ENCODE peak calls at places on chromosomes 7 and 10, in nine cellular contexts. One of them, this sample, is unnamed.

GRCh38 chr10:63757067-63757466 is 235.9 kb downstream of the REEP3 start:
- DNase-seq in heart right ventricle: no peak
- DNase-seq in ovary: no peak
- DNase-seq in transverse colon: no peak
- DNase-seq in foreskin keratinocyte: no peak
- DNase-seq in hepatocyte: no peak
- DNase-seq in mammary epithelial cell: no peak
- DNase-seq in colonic mucosa: no peak
- DNase-seq in OCI-LY7: no peak
- DNase-seq in this sample: no peak

GRCh38 chr7:18458830-18459229 is 36.7 kb upstream of the HDAC9 start:
- DNase-seq in heart right ventricle: no peak
- DNase-seq in ovary: no peak
- DNase-seq in transverse colon: no peak
- DNase-seq in foreskin keratinocyte: no peak
- DNase-seq in hepatocyte: no peak
- DNase-seq in mammary epithelial cell: peak; percentile 12
- DNase-seq in colonic mucosa: no peak
- DNase-seq in OCI-LY7: no peak
- DNase-seq in this sample: no peak

GRCh38 chr7:128865303-128865702 is 2.6 kb downstream of the ATP6V1F start:
- DNase-seq in heart right ventricle: no peak
- DNase-seq in ovary: no peak
- DNase-seq in transverse colon: no peak
- DNase-seq in foreskin keratinocyte: no peak
- DNase-seq in hepatocyte: no peak
- DNase-seq in mammary epithelial cell: no peak
- DNase-seq in colonic mucosa: no peak
- DNase-seq in OCI-LY7: no peak
- DNase-seq in this sample: no peak

GRCh38 chr7:74430961-74431466 is 22.7 kb upstream of the GTF2IRD1 start:
- DNase-seq in heart right ventricle: no peak
- DNase-seq in ovary: no peak
- DNase-seq in transverse colon: no peak
- DNase-seq in foreskin keratinocyte: no peak
- DNase-seq in hepatocyte: no peak
- DNase-seq in mammary epithelial cell: no peak
- DNase-seq in colonic mucosa: no peak
- DNase-seq in OCI-LY7: no peak
- DNase-seq in this sample: no peak

GRCh38 chr7:31922883-31923282 is 147.3 kb downstream of the PDE1C start:
- DNase-seq in heart right ventricle: no peak
- DNase-seq in ovary: no peak
- DNase-seq in transverse colon: no peak
- DNase-seq in foreskin keratinocyte: no peak
- DNase-seq in hepatocyte: no peak
- DNase-seq in mammary epithelial cell: no peak
- DNase-seq in colonic mucosa: no peak
- DNase-seq in OCI-LY7: no peak
- DNase-seq in this sample: no peak

GRCh38 chr7:144397086-144397485 is 6.4 kb downstream of the NOBOX start:
- DNase-seq in heart right ventricle: no peak
- DNase-seq in ovary: no peak
- DNase-seq in transverse colon: no peak
- DNase-seq in foreskin keratinocyte: no peak
- DNase-seq in hepatocyte: no peak
- DNase-seq in mammary epithelial cell: no peak
- DNase-seq in colonic mucosa: no peak
- DNase-seq in OCI-LY7: no peak
- DNase-seq in this sample: no peak

GRCh38 chr10:1678084-1678483 is 59.2 kb downstream of the ADARB2 start:
- DNase-seq in heart right ventricle: no peak
- DNase-seq in ovary: no peak
- DNase-seq in transverse colon: no peak
- DNase-seq in foreskin keratinocyte: no peak
- DNase-seq in hepatocyte: no peak
- DNase-seq in mammary epithelial cell: no peak
- DNase-seq in colonic mucosa: no peak
- DNase-seq in OCI-LY7: no peak
- DNase-seq in this sample: no peak

GRCh38 chr10:11875499-11876281 is 52.5 kb downstream of the PROSER2 start:
- DNase-seq in heart right ventricle: peak; percentile 73
- DNase-seq in ovary: peak; percentile 36
- DNase-seq in transverse colon: peak; percentile 89
- DNase-seq in foreskin keratinocyte: peak; percentile 94
- DNase-seq in hepatocyte: peak; percentile 92
- DNase-seq in mammary epithelial cell: peak; percentile 93
- DNase-seq in colonic mucosa: peak; percentile 87
- DNase-seq in OCI-LY7: no peak
- DNase-seq in this sample: peak; percentile 91

GRCh38 chr10:107686095-107686494 is 521.6 kb upstream of the SORCS1 start:
- DNase-seq in heart right ventricle: no peak
- DNase-seq in ovary: no peak
- DNase-seq in transverse colon: peak; percentile 15
- DNase-seq in foreskin keratinocyte: no peak
- DNase-seq in hepatocyte: no peak
- DNase-seq in mammary epithelial cell: no peak
- DNase-seq in colonic mucosa: peak; percentile 26
- DNase-seq in OCI-LY7: peak; percentile 4
- DNase-seq in this sample: no peak

GRCh38 chr10:24898501-24898900 is 53.9 kb downstream of the PRTFDC1 start:
- DNase-seq in heart right ventricle: no peak
- DNase-seq in ovary: no peak
- DNase-seq in transverse colon: no peak
- DNase-seq in foreskin keratinocyte: no peak
- DNase-seq in hepatocyte: no peak
- DNase-seq in mammary epithelial cell: peak; percentile 48
- DNase-seq in colonic mucosa: no peak
- DNase-seq in OCI-LY7: no peak
- DNase-seq in this sample: no peak

GRCh38 chr10:125343118-125343752 is 182.9 kb upstream of the CTBP2 start:
- DNase-seq in heart right ventricle: no peak
- DNase-seq in ovary: no peak
- DNase-seq in transverse colon: peak; percentile 21
- DNase-seq in foreskin keratinocyte: peak; percentile 13
- DNase-seq in hepatocyte: peak; percentile 19
- DNase-seq in mammary epithelial cell: peak; percentile 9
- DNase-seq in colonic mucosa: peak; percentile 44
- DNase-seq in OCI-LY7: peak; percentile 20
- DNase-seq in this sample: no peak

GRCh38 chr10:15329437-15329836 is 41.7 kb downstream of the FAM171A1 start:
- DNase-seq in heart right ventricle: no peak
- DNase-seq in ovary: no peak
- DNase-seq in transverse colon: no peak
- DNase-seq in foreskin keratinocyte: no peak
- DNase-seq in hepatocyte: no peak
- DNase-seq in mammary epithelial cell: no peak
- DNase-seq in colonic mucosa: no peak
- DNase-seq in OCI-LY7: no peak
- DNase-seq in this sample: no peak

GRCh38 chr10:94524146-94524545 is 21.4 kb upstream of the HELLS start:
- DNase-seq in heart right ventricle: no peak
- DNase-seq in ovary: no peak
- DNase-seq in transverse colon: no peak
- DNase-seq in foreskin keratinocyte: peak; percentile 4
- DNase-seq in hepatocyte: no peak
- DNase-seq in mammary epithelial cell: peak; percentile 82
- DNase-seq in colonic mucosa: no peak
- DNase-seq in OCI-LY7: no peak
- DNase-seq in this sample: no peak

GRCh38 chr7:45921699-45922519 is 837 bp upstream of the IGFBP3 start:
- DNase-seq in heart right ventricle: peak; percentile 57
- DNase-seq in ovary: peak; percentile 83
- DNase-seq in transverse colon: peak; percentile 26
- DNase-seq in foreskin keratinocyte: peak; percentile 58
- DNase-seq in hepatocyte: peak; percentile 78
- DNase-seq in mammary epithelial cell: peak; percentile 40
- DNase-seq in colonic mucosa: peak; percentile 59
- DNase-seq in OCI-LY7: peak; percentile 4
- DNase-seq in this sample: peak; percentile 11

GRCh38 chr7:30984359-30985107 is 20.8 kb downstream of the GHRHR start:
- DNase-seq in heart right ventricle: no peak
- DNase-seq in ovary: no peak
- DNase-seq in transverse colon: no peak
- DNase-seq in foreskin keratinocyte: peak; percentile 66
- DNase-seq in hepatocyte: no peak
- DNase-seq in mammary epithelial cell: peak; percentile 74
- DNase-seq in colonic mucosa: no peak
- DNase-seq in OCI-LY7: no peak
- DNase-seq in this sample: no peak

GRCh38 chr7:93890041-93890463 is 501 bp downstream of the TFPI2 start:
- DNase-seq in heart right ventricle: peak; percentile 17
- DNase-seq in ovary: peak; percentile 59
- DNase-seq in transverse colon: no peak
- DNase-seq in foreskin keratinocyte: peak; percentile 66
- DNase-seq in hepatocyte: peak; percentile 56
- DNase-seq in mammary epithelial cell: peak; percentile 71
- DNase-seq in colonic mucosa: no peak
- DNase-seq in OCI-LY7: no peak
- DNase-seq in this sample: peak; percentile 6

GRCh38 chr7:131504157-131504899 is 52.1 kb downstream of the PODXL start:
- DNase-seq in heart right ventricle: no peak
- DNase-seq in ovary: no peak
- DNase-seq in transverse colon: no peak
- DNase-seq in foreskin keratinocyte: no peak
- DNase-seq in hepatocyte: no peak
- DNase-seq in mammary epithelial cell: no peak
- DNase-seq in colonic mucosa: no peak
- DNase-seq in OCI-LY7: no peak
- DNase-seq in this sample: no peak

GRCh38 chr7:98236366-98237185 is 15.5 kb downstream of the TECPR1 start:
- DNase-seq in heart right ventricle: no peak
- DNase-seq in ovary: no peak
- DNase-seq in transverse colon: no peak
- DNase-seq in foreskin keratinocyte: no peak
- DNase-seq in hepatocyte: no peak
- DNase-seq in mammary epithelial cell: no peak
- DNase-seq in colonic mucosa: no peak
- DNase-seq in OCI-LY7: no peak
- DNase-seq in this sample: no peak

DNA sequence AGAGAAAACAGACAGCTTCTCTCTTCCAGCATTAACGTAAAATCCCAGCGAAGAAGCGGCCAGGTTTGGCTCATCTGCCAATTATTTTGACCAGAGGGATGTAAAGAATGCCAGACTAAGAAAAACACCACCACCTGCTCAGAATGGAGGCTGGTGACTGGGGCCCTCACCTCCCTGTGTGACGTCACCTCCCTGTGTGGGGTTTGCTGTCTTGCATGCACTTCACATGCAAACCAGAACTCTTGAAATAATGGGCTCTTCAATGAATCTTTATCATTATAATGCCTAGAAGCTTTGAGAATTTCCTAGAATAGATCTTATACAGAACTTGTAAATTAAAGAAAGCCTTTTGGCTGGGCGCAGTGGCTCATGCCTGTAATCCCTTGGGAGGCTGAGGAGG is 101.8 kb upstream of the WAC start:
- DNase-seq in heart right ventricle: no peak
- DNase-seq in ovary: no peak
- DNase-seq in transverse colon: no peak
- DNase-seq in foreskin keratinocyte: no peak
- DNase-seq in hepatocyte: no peak
- DNase-seq in mammary epithelial cell: no peak
- DNase-seq in colonic mucosa: no peak
- DNase-seq in OCI-LY7: no peak
- DNase-seq in this sample: no peak
- H3K4me1 ChIP-seq in heart right ventricle: peaks cover 4% of the 10 kb centered on the region
- H3K4me1 ChIP-seq in ovary: no peaks in the 10 kb centered on the region
- H3K4me1 ChIP-seq in transverse colon: peaks cover 5% of the 10 kb centered on the region
- H3K4me1 ChIP-seq in foreskin keratinocyte: no peaks in the 10 kb centered on the region
- H3K4me1 ChIP-seq in hepatocyte: no peaks in the 10 kb centered on the region
- H3K4me1 ChIP-seq in mammary epithelial cell: no peaks in the 10 kb centered on the region
- H3K4me1 ChIP-seq in colonic mucosa: no peaks in the 10 kb centered on the region
- H3K4me1 ChIP-seq in OCI-LY7: no peaks in the 10 kb centered on the region
- H3K4me1 ChIP-seq in this sample: no peaks in the 10 kb centered on the region

GRCh38 chr10:57715233-57715632 is 552.5 kb downstream of the IPMK start:
- DNase-seq in heart right ventricle: no peak
- DNase-seq in ovary: no peak
- DNase-seq in transverse colon: no peak
- DNase-seq in foreskin keratinocyte: no peak
- DNase-seq in hepatocyte: no peak
- DNase-seq in mammary epithelial cell: no peak
- DNase-seq in colonic mucosa: no peak
- DNase-seq in OCI-LY7: no peak
- DNase-seq in this sample: no peak

DNA sequence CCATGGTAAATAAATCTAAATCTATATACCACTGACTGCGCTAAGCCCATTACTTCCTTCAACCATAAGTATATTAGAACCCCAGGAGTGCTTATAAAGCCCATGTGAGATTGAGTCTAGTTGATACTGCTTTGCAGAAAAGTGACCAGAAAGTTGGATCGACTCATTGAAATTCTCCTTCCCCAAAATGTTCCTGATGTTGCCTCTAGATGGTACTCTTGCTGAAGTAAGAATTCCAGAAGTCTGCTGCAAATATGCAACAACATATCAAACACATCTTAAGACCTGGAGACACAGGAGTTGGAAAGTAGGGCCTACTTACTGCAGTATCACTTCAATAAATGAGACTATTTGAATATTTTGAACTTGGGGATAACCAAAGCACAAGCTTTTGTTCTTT is 550.8 kb downstream of the IPMK start:
- DNase-seq in heart right ventricle: no peak
- DNase-seq in ovary: no peak
- DNase-seq in transverse colon: no peak
- DNase-seq in foreskin keratinocyte: peak; percentile 45
- DNase-seq in hepatocyte: peak; percentile 25
- DNase-seq in mammary epithelial cell: peak; percentile 45
- DNase-seq in colonic mucosa: no peak
- DNase-seq in OCI-LY7: no peak
- DNase-seq in this sample: no peak
- TF ChIP-seq CTCF in heart right ventricle: peak; percentile 55
- TF ChIP-seq CTCF in ovary: no peak
- TF ChIP-seq CTCF in transverse colon: peak; percentile 30
- TF ChIP-seq CTCF in foreskin keratinocyte: peak; percentile 58
- TF ChIP-seq CTCF in hepatocyte: peak; percentile 58
- TF ChIP-seq CTCF in mammary epithelial cell: peak; percentile 56
- TF ChIP-seq CTCF in colonic mucosa: no peak
- TF ChIP-seq CTCF in OCI-LY7: peak; percentile 25
- TF ChIP-seq CTCF in this sample: no peak

DNA sequence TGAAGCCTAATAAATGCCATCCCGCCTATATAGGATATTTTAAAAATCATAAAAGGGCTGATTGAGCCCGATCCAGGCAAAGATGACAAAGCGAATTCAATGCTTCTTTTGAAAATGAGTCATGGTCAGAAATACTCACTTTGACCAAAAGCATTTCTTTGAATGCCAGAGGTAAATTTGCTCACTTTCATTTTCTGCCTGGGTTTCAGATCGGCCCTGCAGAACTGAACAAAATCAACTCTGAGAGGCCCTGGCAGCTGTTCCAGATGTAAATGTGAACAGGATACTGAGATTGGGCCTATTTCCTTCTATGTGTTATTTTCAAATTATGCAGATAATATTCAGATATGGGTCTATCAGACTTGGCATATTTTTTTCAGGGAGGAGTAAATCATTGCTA is 114.8 kb upstream of the ARID5B start:
- DNase-seq in heart right ventricle: no peak
- DNase-seq in ovary: no peak
- DNase-seq in transverse colon: no peak
- DNase-seq in foreskin keratinocyte: peak; percentile 55
- DNase-seq in hepatocyte: no peak
- DNase-seq in mammary epithelial cell: peak; percentile 75
- DNase-seq in colonic mucosa: no peak
- DNase-seq in OCI-LY7: no peak
- DNase-seq in this sample: peak; percentile 11
- H3K27ac ChIP-seq in heart right ventricle: no peak overlapping the region
- H3K27ac ChIP-seq in ovary: peak overlapping the region; percentile 19
- H3K27ac ChIP-seq in transverse colon: peak overlapping the region; percentile 5
- H3K27ac ChIP-seq in foreskin keratinocyte: peak overlapping the region; percentile 25
- H3K27ac ChIP-seq in hepatocyte: no peak overlapping the region
- H3K27ac ChIP-seq in mammary epithelial cell: peak overlapping the region; percentile 44
- H3K27ac ChIP-seq in colonic mucosa: no peak overlapping the region
- H3K27ac ChIP-seq in OCI-LY7: no peak overlapping the region
- H3K27ac ChIP-seq in this sample: peak overlapping the region; percentile 39

GRCh38 chr7:1899951-1900762 is 230.1 kb downstream of the ELFN1 start:
- DNase-seq in heart right ventricle: peak; percentile 11
- DNase-seq in ovary: no peak
- DNase-seq in transverse colon: no peak
- DNase-seq in foreskin keratinocyte: no peak
- DNase-seq in hepatocyte: no peak
- DNase-seq in mammary epithelial cell: no peak
- DNase-seq in colonic mucosa: no peak
- DNase-seq in OCI-LY7: no peak
- DNase-seq in this sample: no peak
- H3K4me1 ChIP-seq in heart right ventricle: peaks cover 18% of the 10 kb centered on the region
- H3K4me1 ChIP-seq in ovary: no peaks in the 10 kb centered on the region
- H3K4me1 ChIP-seq in transverse colon: no peaks in the 10 kb centered on the region
- H3K4me1 ChIP-seq in foreskin keratinocyte: no peaks in the 10 kb centered on the region
- H3K4me1 ChIP-seq in hepatocyte: no peaks in the 10 kb centered on the region
- H3K4me1 ChIP-seq in mammary epithelial cell: no peaks in the 10 kb centered on the region
- H3K4me1 ChIP-seq in colonic mucosa: no peaks in the 10 kb centered on the region
- H3K4me1 ChIP-seq in OCI-LY7: no peaks in the 10 kb centered on the region
- H3K4me1 ChIP-seq in this sample: no peaks in the 10 kb centered on the region